ENCODE peak calls at places on chromosomes 16 and 17, in nine cellular contexts. T is GDM1; E is foreskin fibroblast; M is astrocyte; S is Caki2; H is stimulated activated CD8-positive, alpha-beta memory T cell treated with anti-CD3 and anti-CD28 coated beads, Interleukin-12 subunit alpha, Interleukin-12 subunit beta, amount 100 ng/mL, for 4 hours; Y is cardiac fibroblast; P is ascending aorta; U is thoracic aorta. Q is an unnamed sample.

GRCh38 chr16:17417740-17418139 is 53.0 kb downstream of the XYLT1 start:
- DNase-seq in M (peak), H (no peak), E (no peak), T (no peak), S (no peak), U (no peak), P (no peak), Y (no peak), Q (no peak)

GRCh38 chr16:22322741-22323140 is 25.5 kb downstream of the POLR3E start:
- DNase-seq in S (no peak), U (no peak), M (no peak), T (no peak), H (no peak), P (no peak), Y (no peak), E (no peak), Q (no peak)

GRCh38 chr16:8958344-8958808 is 5.3 kb downstream of the USP7 start:
- DNase-seq in U (peak), E (peak), M (peak), S (no peak), T (no peak), H (no peak), P (peak), Y (peak), Q (peak)

GRCh38 chr16:85421338-85422123 is 191.6 kb upstream of the GSE1 start:
- DNase-seq in U (no peak), E (no peak), H (no peak), T (no peak), S (no peak), M (no peak), Y (no peak), P (no peak), Q (no peak)

GRCh38 chr16:49608801-49609200 is 235.2 kb downstream of the C16orf78 start:
- DNase-seq in T (no peak), Y (peak), M (peak), U (no peak), H (no peak), P (peak), S (no peak), E (peak), Q (no peak)

GRCh38 chr17:55577687-55578086 is 66.4 kb upstream of the SMIM36 start:
- DNase-seq in P (no peak), U (no peak), T (peak), S (peak), E (no peak), M (peak), H (no peak), Y (no peak), Q (no peak)

GRCh38 chr17:80382956-80383355 is 32.0 kb upstream of the ENDOV start:
- DNase-seq in M (no peak), U (no peak), Y (no peak), T (no peak), S (no peak), P (no peak), E (no peak), H (no peak), Q (no peak)

GRCh38 chr16:15490123-15490711 is 55.8 kb downstream of the BMERB1 start:
- DNase-seq in Y (no peak), S (no peak), H (no peak), E (no peak), P (no peak), U (no peak), T (no peak), M (no peak), Q (no peak)

GRCh38 chr16:457732-458400 is 32.4 kb downstream of the RAB11FIP3 start:
- DNase-seq in T (no peak), H (no peak), U (no peak), E (no peak), Y (peak), S (peak), P (no peak), M (no peak), Q (no peak)

GRCh38 chr17:39769974-39770587 is 32.3 kb downstream of the GRB7 start:
- DNase-seq in U (no peak), E (peak), T (no peak), H (no peak), M (peak), Y (peak), S (peak), P (no peak), Q (peak)

GRCh38 chr16:89552329-89552728 is 8.2 kb upstream of the RPL13 start:
- DNase-seq in U (no peak), M (no peak), P (no peak), H (no peak), Y (no peak), E (no peak), T (no peak), S (no peak), Q (no peak)

GRCh38 chr16:82220541-82220940 is 50.5 kb upstream of the MPHOSPH6 start:
- DNase-seq in U (no peak), E (no peak), T (no peak), M (no peak), H (no peak), P (no peak), Y (no peak), S (no peak), Q (no peak)

GRCh38 chr16:57216968-57217367 is 28.1 kb upstream of the ARL2BP start:
- DNase-seq in E (no peak), Y (no peak), H (no peak), S (no peak), M (no peak), P (no peak), T (no peak), U (no peak), Q (no peak)

GRCh38 chr17:79077587-79077986 is 3.0 kb downstream of the ENGASE start:
- DNase-seq in U (no peak), Y (no peak), H (no peak), S (no peak), P (no peak), E (no peak), T (no peak), M (no peak), Q (no peak)

GRCh38 chr17:13393841-13394710 is 207.7 kb downstream of the HS3ST3A1 start:
- DNase-seq in M (peak), H (no peak), Y (peak), U (no peak), S (no peak), E (peak), T (no peak), P (no peak), Q (no peak)

GRCh38 chr16:12793120-12793889 is 10.4 kb downstream of the CPPED1 start:
- DNase-seq in H (no peak), M (no peak), S (no peak), U (no peak), P (no peak), Y (no peak), T (no peak), E (no peak), Q (no peak)

GRCh38 chr17:65099941-65100315 is 37.2 kb upstream of the RGS9 start:
- DNase-seq in P (peak), S (peak), T (no peak), H (peak), U (peak), M (peak), Y (peak), E (no peak), Q (peak)

Q was measured in GM13977.